ENCODE peak calls at places on chromosomes 12 and 14, in five cellular contexts. P, X, W, L and H are unnamed samples.

GRCh38 chr14:72739446-72740405 is 154.2 kb downstream of the DPF3 start:
- DNase-seq in X (peak), W (no peak), P (no peak), L (no peak), H (peak)

GRCh38 chr12:100823988-100824387 is 29.4 kb downstream of the ANO4 start:
- DNase-seq in X (no peak), W (no peak), P (no peak), L (no peak), H (no peak)

GRCh38 chr12:127401005-127401404 is 866.0 kb upstream of the TMEM132C start:
- DNase-seq in L (no peak), X (no peak), W (no peak), P (no peak), H (no peak)

GRCh38 chr14:42299692-42300091 is 693.0 kb downstream of the LRFN5 start:
- DNase-seq in X (no peak), L (no peak), P (no peak), W (no peak), H (no peak)

GRCh38 chr12:45762185-45763110 is 32.9 kb downstream of the ARID2 start:
- DNase-seq in P (peak), W (no peak), L (no peak), X (no peak), H (no peak)

GRCh38 chr12:74539765-74540526 is 2.3 kb downstream of the ATXN7L3B start:
- DNase-seq in P (no peak), L (no peak), X (no peak), W (no peak), H (no peak)

GRCh38 chr14:56659361-56659760 is 79.8 kb downstream of the TMEM260 start:
- DNase-seq in W (no peak), P (no peak), X (no peak), L (no peak), H (no peak)

GRCh38 chr12:111310076-111310870 is 58.6 kb downstream of the PHETA1 start:
- DNase-seq in P (no peak), X (no peak), L (no peak), W (no peak), H (no peak)

GRCh38 chr14:68628605-68629310 is 164.1 kb downstream of the ZFP36L1 start:
- DNase-seq in L (no peak), W (no peak), X (peak), P (peak), H (peak)

GRCh38 chr12:79591988-79592387 is 98.8 kb downstream of the PAWR start:
- DNase-seq in L (no peak), X (no peak), P (no peak), W (no peak), H (no peak)